ENCODE peak calls at places on chromosomes 12 and 14, in five cellular contexts. A, W, K, X and R are unnamed samples.

GRCh38 chr12:3553681-3554546 is 62.9 kb downstream of the PRMT8 start:
- DNase-seq in A (no peak), X (no peak), W (no peak), K (no peak), R (peak; percentile 37)

GRCh38 chr14:68785817-68786490 is 6.9 kb downstream of the ZFP36L1 start:
- DNase-seq in W (peak; percentile 69), K (peak; percentile 75), A (no peak), X (peak; percentile 50), R (no peak)

GRCh38 chr12:100593490-100593889 is 20.0 kb downstream of the GAS2L3 start:
- DNase-seq in A (no peak), X (no peak), K (peak; percentile 56), W (peak; percentile 48), R (peak; percentile 33)

GRCh38 chr12:2291947-2292346 is 239.2 kb downstream of the CACNA1C start:
- DNase-seq in W (no peak), A (no peak), K (no peak), X (no peak), R (no peak)

GRCh38 chr14:23409966-23410635 is 2.0 kb upstream of the MYH6 start:
- DNase-seq in A (peak; percentile 53), X (no peak), K (no peak), W (no peak), R (no peak)

GRCh38 chr12:26630546-26631027 is 202.4 kb downstream of the ITPR2 start:
- DNase-seq in K (peak; percentile 95), X (no peak), A (no peak), W (peak; percentile 76), R (peak; percentile 84)

GRCh38 chr12:53102883-53103807 is at the start of gene SOAT2:
- DNase-seq in K (no peak), W (no peak), A (no peak), X (peak; percentile 85), R (no peak)

GRCh38 chr12:79547735-79548347 is 142.9 kb downstream of the PAWR start:
- DNase-seq in W (peak; percentile 81), A (no peak), K (peak; percentile 71), X (peak; percentile 50), R (peak; percentile 89)

GRCh38 chr12:125284945-125285344 is 219.7 kb downstream of the AACS start:
- DNase-seq in K (no peak), A (no peak), W (no peak), X (peak; percentile 21), R (no peak)

GRCh38 chr14:63517354-63517753 is 25.8 kb downstream of the PPP2R5E start:
- DNase-seq in W (no peak), A (no peak), K (no peak), X (no peak), R (peak; percentile 52)

GRCh38 chr12:2343672-2344071 is 290.9 kb downstream of the CACNA1C start:
- DNase-seq in W (no peak), X (no peak), A (no peak), K (no peak), R (no peak)

GRCh38 chr14:100471451-100472093 is 115.6 kb downstream of the BEGAIN start:
- DNase-seq in A (peak; percentile 80), K (peak; percentile 74), W (no peak), X (no peak), R (no peak)

GRCh38 chr12:105713901-105714300 is 383.4 kb downstream of the C12orf75 start:
- DNase-seq in K (no peak), W (no peak), X (no peak), A (no peak), R (no peak)

GRCh38 chr14:31619440-31619839 is 58.2 kb downstream of the NUBPL start:
- DNase-seq in A (no peak), X (no peak), K (no peak), W (no peak), R (no peak)

GRCh38 chr14:20970983-20971704 is 15.9 kb downstream of the RNASE2 start:
- DNase-seq in A (peak; percentile 62), K (peak; percentile 78), W (peak; percentile 81), X (peak; percentile 84), R (peak; percentile 91)

GRCh38 chr14:23306113-23306411 is 571 bp upstream of the BCL2L2 start:
- DNase-seq in K (no peak), W (no peak), X (no peak), A (no peak), R (peak; percentile 38)

GRCh38 chr14:58362798-58363412 is 32.8 kb upstream of the TOMM20L start:
- DNase-seq in X (peak; percentile 34), K (peak; percentile 14), A (no peak), W (peak; percentile 27), R (peak; percentile 59)

GRCh38 chr14:55604900-55605418 is 25.0 kb downstream of the KTN1 start:
- DNase-seq in X (no peak), K (no peak), A (no peak), W (no peak), R (no peak)

GRCh38 chr12:68675098-68675842 is 11.5 kb upstream of the NUP107 start:
- DNase-seq in X (no peak), W (no peak), K (peak; percentile 29), A (no peak), R (no peak)

GRCh38 chr14:92625213-92625612 is 111.6 kb downstream of the RIN3 start:
- DNase-seq in K (peak; percentile 98), W (peak; percentile 95), X (no peak), A (no peak), R (peak; percentile 87)

GRCh38 chr12:51907864-51908425 is 641 bp downstream of the ACVRL1 start:
- DNase-seq in W (no peak), X (no peak), A (no peak), K (no peak), R (no peak)
- H3K4me3 ChIP-seq in W (peak overlapping the region; percentile 73), X (no peak overlapping the region), A (peak overlapping the region; percentile 70), K (peak overlapping the region; percentile 19), R (peak overlapping the region; percentile 61)

GRCh38 chr12:94074970-94075695 is 73.2 kb upstream of the PLXNC1 start:
- DNase-seq in X (peak; percentile 20), A (peak; percentile 60), K (peak; percentile 89), W (peak; percentile 96), R (peak; percentile 95)
- TF ChIP-seq CTCF in X (peak; percentile 45), A (peak; percentile 63), K (peak; percentile 84), W (peak; percentile 85), R (peak; percentile 90)

GRCh38 chr12:124005736-124006581 is 32.9 kb downstream of the ZNF664 start:
- DNase-seq in K (no peak), X (peak; percentile 35), A (no peak), W (no peak), R (no peak)
- H3K4me3 ChIP-seq in K (no peak overlapping the region), X (no peak overlapping the region), A (no peak overlapping the region), W (no peak overlapping the region), R (no peak overlapping the region)

DNA sequence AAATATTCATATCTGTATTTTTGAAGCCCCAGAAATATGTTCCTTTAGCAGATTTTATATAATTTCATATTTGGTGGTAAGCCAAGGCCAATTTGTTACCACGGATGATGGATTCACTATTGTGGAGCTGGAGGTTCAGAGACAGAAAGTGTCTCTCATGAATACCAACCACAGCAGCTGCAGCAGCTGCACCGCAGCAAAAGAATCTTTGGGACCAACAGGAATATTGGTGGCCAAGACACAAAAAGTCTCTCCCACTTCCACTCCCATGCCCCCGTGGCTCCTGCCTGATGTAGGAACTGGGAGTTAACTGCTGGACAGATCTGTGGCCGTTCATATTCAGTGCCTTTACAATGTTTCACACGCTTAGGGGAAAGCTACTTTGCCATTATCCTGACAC is 155.3 kb downstream of the ADAMTS20 start:
- DNase-seq in X (no peak), A (no peak), K (no peak), W (no peak), R (no peak)
- TF ChIP-seq CTCF in X (no peak), A (no peak), K (no peak), W (no peak), R (no peak)

GRCh38 chr14:37171678-37172023 is 755 bp downstream of the SLC25A21 start:
- DNase-seq in K (no peak), X (no peak), A (no peak), W (no peak), R (no peak)

GRCh38 chr14:37172024-37172869 is at the start of gene SLC25A21:
- DNase-seq in K (peak; percentile 85), X (no peak), W (peak; percentile 81), A (peak; percentile 34), R (peak; percentile 81)

GRCh38 chr14:37170993-37171392 is 1.4 kb downstream of the SLC25A21 start:
- DNase-seq in X (no peak), W (no peak), A (no peak), K (no peak), R (no peak)

GRCh38 chr14:37170237-37170636 is 2.2 kb downstream of the SLC25A21 start:
- DNase-seq in X (no peak), W (no peak), K (no peak), A (no peak), R (no peak)

DNA sequence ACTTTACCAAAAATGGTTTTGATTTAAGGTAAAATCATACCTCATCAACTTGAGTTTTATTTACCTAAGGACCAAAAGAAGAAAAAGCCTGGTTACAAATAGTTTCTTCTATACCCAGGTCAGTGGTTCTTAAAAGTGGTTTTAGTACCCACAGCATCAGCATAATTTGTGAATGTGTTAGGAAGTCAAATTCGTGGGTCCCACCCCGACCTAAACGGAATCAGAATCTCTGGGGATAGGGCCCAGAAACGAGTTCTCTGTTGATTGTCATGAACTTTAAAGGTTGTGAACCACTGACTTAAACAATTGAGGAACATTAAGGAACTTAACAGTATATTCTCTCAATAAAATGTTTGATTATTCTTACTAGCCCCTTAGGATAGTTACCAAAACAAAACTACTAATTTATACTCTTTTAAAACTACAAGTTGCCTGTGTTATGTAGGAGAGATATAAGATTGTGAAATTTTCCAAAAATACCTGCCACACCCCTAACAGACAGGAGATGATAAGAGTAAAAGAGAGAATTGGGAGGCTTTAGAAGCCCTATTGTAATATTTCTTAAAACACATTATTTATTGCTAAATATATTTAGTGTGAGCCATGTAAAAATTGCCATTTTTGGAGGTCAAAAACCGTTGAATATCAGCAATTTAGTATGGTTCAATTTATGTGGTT is 669 bp upstream of the SLC25A21 start:
- DNase-seq in A (no peak), W (no peak), X (no peak), K (no peak), R (no peak)
- H3K4me3 ChIP-seq in A (peak overlapping the region; percentile 89), W (peak overlapping the region; percentile 85), X (no peak overlapping the region), K (peak overlapping the region; percentile 91), R (peak overlapping the region; percentile 67)

DNA sequence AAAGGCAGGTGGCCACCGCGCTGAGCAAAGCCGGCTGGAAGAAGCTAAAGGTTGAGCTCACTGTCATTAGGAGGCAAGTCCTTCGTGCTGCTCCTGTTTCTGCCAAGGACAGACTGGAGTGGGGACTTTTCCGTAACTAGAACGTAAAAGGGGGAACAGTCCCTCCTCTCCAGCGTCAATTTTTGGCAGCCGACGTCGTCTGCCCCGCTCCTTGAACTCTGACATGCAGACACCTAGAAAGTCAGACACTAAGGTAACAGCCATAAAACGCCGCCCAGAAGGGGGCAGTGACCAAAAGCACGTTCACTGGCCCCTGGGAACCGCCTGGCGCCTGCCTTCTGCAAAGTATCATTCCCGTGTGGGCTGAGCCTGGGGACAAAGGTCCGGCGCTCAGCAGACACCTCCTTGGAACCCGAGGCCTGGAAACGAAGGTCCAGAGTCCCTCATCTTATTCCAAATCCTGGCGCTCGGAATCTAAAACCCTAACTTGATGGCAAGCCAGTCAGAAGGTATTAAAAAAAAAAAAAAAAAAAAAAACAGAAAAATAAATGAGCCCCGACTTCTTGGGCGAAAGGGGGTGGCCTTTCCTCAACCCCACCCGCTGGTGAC is 1.1 kb upstream of the LRP1 start:
- DNase-seq in A (peak; percentile 51), X (peak; percentile 42), W (no peak), K (no peak), R (no peak)
- TF ChIP-seq CTCF in A (peak; percentile 9), X (peak; percentile 23), W (peak; percentile 30), K (no peak), R (peak; percentile 40)

GRCh38 chr12:47811581-47812484 is 7.9 kb downstream of the HDAC7 start:
- DNase-seq in X (no peak), K (peak; percentile 92), A (no peak), W (peak; percentile 98), R (peak; percentile 67)
- H3K4me3 ChIP-seq in X (peak overlapping the region; percentile 64), K (no peak overlapping the region), A (no peak overlapping the region), W (peak overlapping the region; percentile 22), R (no peak overlapping the region)